ENCODE peak calls at places on chromosomes 12 and 14, in ten cellular contexts. K is cardiac fibroblast, S is GM20000, A is mesothelial cell of epicardium, P is AG10803, R is Panc1, M is cardiac muscle cell, H is astrocyte of the cerebellum, Q is GM06990, D is nephron progenitor cell. N is an unnamed sample.

GRCh38 chr14:22883191-22883976 is at the start of gene REM2:
- DNase-seq in K (no peak), S (peak; percentile 21), A (no peak), P (no peak), R (no peak), M (no peak), H (no peak), Q (no peak), D (peak; percentile 20), N (no peak)

GRCh38 chr12:116670859-116671258 is 67.0 kb downstream of the SPRING1 start:
- DNase-seq in K (no peak), S (no peak), A (no peak), P (no peak), R (no peak), M (no peak), H (no peak), Q (no peak), D (no peak), N (no peak)

GRCh38 chr14:88352299-88353097 is 29.4 kb upstream of the KCNK10 start:
- DNase-seq in K (peak; percentile 77), S (no peak), A (no peak), P (no peak), R (no peak), M (peak; percentile 60), H (no peak), Q (no peak), D (no peak), N (no peak)

GRCh38 chr14:104939666-104940410 is 15.2 kb downstream of the PLD4 start:
- DNase-seq in K (no peak), S (no peak), A (no peak), P (no peak), R (no peak), M (no peak), H (no peak), Q (no peak), D (no peak), N (no peak)

GRCh38 chr12:54258286-54258685 is 21.6 kb downstream of the CBX5 start:
- DNase-seq in K (peak; percentile 43), S (no peak), A (no peak), P (peak; percentile 45), R (no peak), M (peak; percentile 54), H (peak; percentile 27), Q (no peak), D (no peak), N (no peak)

GRCh38 chr12:109567967-109568366 is 5.3 kb downstream of the MMAB start:
- DNase-seq in K (no peak), S (no peak), A (no peak), P (no peak), R (no peak), M (no peak), H (no peak), Q (no peak), D (no peak), N (no peak)

GRCh38 chr12:104662203-104662602 is 205.5 kb downstream of the CHST11 start:
- DNase-seq in K (no peak), S (no peak), A (no peak), P (no peak), R (no peak), M (peak; percentile 84), H (no peak), Q (no peak), D (no peak), N (no peak)

GRCh38 chr14:34883954-34884353 is 8.8 kb upstream of the BAZ1A start:
- DNase-seq in K (no peak), S (no peak), A (no peak), P (no peak), R (no peak), M (no peak), H (no peak), Q (no peak), D (no peak), N (peak; percentile 44)

GRCh38 chr12:124501080-124501642 is 66.3 kb downstream of the NCOR2 start:
- DNase-seq in K (no peak), S (no peak), A (no peak), P (no peak), R (no peak), M (no peak), H (no peak), Q (no peak), D (no peak), N (no peak)

GRCh38 chr14:102086346-102086971 is 385 bp downstream of the HSP90AA1 start:
- DNase-seq in K (peak; percentile 64), S (peak; percentile 77), A (peak; percentile 37), P (peak; percentile 68), R (no peak), M (peak; percentile 65), H (no peak), Q (peak; percentile 68), D (no peak), N (peak; percentile 71)

GRCh38 chr12:53696655-53697321 is 20.9 kb upstream of the ATP5MC2 start:
- DNase-seq in K (no peak), S (no peak), A (no peak), P (no peak), R (no peak), M (no peak), H (no peak), Q (no peak), D (no peak), N (no peak)

GRCh38 chr14:30177776-30178175 is 250.1 kb upstream of the PRKD1 start:
- DNase-seq in K (no peak), S (no peak), A (no peak), P (peak; percentile 63), R (no peak), M (no peak), H (no peak), Q (no peak), D (no peak), N (no peak)

GRCh38 chr12:76020731-76021672 is 10.6 kb downstream of the PHLDA1 start:
- DNase-seq in K (peak; percentile 99), S (peak; percentile 16), A (no peak), P (peak; percentile 97), R (no peak), M (peak; percentile 96), H (peak; percentile 98), Q (peak; percentile 26), D (no peak), N (no peak)

GRCh38 chr12:76199808-76200207 is 115.3 kb upstream of the NAP1L1 start:
- DNase-seq in K (peak; percentile 74), S (no peak), A (no peak), P (peak; percentile 48), R (no peak), M (peak; percentile 75), H (peak; percentile 63), Q (no peak), D (no peak), N (no peak)

GRCh38 chr12:108454539-108455139 is 60.4 kb upstream of the FICD start:
- DNase-seq in K (no peak), S (no peak), A (no peak), P (no peak), R (no peak), M (no peak), H (no peak), Q (no peak), D (no peak), N (no peak)

GRCh38 chr12:108457734-108458361 is 57.2 kb upstream of the FICD start:
- DNase-seq in K (no peak), S (no peak), A (no peak), P (no peak), R (no peak), M (no peak), H (no peak), Q (no peak), D (no peak), N (no peak)

GRCh38 chr12:108459106-108459505 is 56.0 kb upstream of the FICD start:
- DNase-seq in K (no peak), S (no peak), A (no peak), P (no peak), R (no peak), M (no peak), H (no peak), Q (no peak), D (no peak), N (no peak)

GRCh38 chr12:108455706-108456105 is 59.4 kb upstream of the FICD start:
- DNase-seq in K (no peak), S (no peak), A (no peak), P (no peak), R (no peak), M (no peak), H (no peak), Q (peak; percentile 40), D (no peak), N (no peak)

GRCh38 chr12:108457006-108457733 is 57.9 kb upstream of the FICD start:
- DNase-seq in K (peak; percentile 60), S (peak; percentile 72), A (no peak), P (peak; percentile 66), R (peak; percentile 7), M (peak; percentile 75), H (peak; percentile 11), Q (peak; percentile 18), D (peak; percentile 34), N (no peak)
- TF ChIP-seq CTCF in K (peak; percentile 52), S (peak; percentile 55), A (peak; percentile 49), P (peak; percentile 84), R (peak; percentile 82), M (peak; percentile 72), H (peak; percentile 65), Q (peak; percentile 77), D (peak; percentile 73), N (peak; percentile 29)

GRCh38 chr14:51369814-51370213 is 129.8 kb downstream of the TMX1 start:
- DNase-seq in K (peak; percentile 27), S (peak; percentile 53), A (no peak), P (no peak), R (no peak), M (no peak), H (no peak), Q (no peak), D (no peak), N (no peak)
- TF ChIP-seq CTCF in K (peak; percentile 12), S (peak; percentile 70), A (no peak), P (peak; percentile 6), R (peak; percentile 56), M (peak; percentile 17), H (no peak), Q (peak; percentile 62), D (peak; percentile 17), N (no peak)

DNA sequence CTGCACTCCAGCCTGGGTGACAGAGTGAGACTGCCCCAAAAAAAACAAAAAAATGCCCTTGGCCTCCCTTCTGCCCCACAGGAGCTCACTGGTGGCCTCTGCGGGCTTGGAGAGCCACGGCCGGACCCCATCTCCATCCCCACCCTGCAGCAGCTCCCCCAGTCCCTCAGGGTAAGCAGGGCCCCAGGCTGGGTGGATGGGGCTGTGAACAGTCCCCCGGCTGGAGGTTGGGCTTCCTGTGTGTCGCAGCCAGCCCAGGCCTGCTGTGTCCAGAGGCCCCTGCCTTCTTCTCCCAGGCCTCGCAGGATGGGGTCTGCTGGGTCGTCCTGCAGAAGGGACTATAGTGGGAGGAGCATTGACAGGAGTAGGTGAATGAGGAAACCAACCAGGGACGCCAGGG is 15.4 kb upstream of the PUS1 start:
- DNase-seq in K (no peak), S (no peak), A (no peak), P (no peak), R (no peak), M (no peak), H (no peak), Q (peak; percentile 3), D (no peak), N (no peak)
- TF ChIP-seq CTCF in K (no peak), S (no peak), A (no peak), P (no peak), R (no peak), M (no peak), H (no peak), Q (no peak), D (no peak), N (no peak)

DNA sequence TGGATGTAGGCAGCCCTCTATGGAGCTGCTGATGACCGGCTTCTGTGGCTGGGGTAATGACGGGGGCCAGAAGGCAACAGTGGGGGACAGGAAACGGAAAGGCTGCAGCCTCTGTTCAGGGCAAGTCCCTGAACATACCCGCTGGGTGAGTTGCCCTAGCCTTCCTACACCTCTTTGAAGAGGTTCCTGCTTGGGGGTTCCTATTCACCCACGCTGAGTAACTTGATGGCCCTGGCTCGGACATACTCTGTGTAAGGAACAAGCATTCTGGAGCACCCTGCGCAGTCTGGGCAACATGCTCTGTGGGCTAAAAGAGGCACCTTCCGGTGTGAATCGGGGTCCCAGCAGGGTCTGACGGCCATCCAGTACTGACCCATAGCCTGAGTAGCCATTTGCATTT is 17.7 kb upstream of the GSC start:
- DNase-seq in K (no peak), S (no peak), A (no peak), P (no peak), R (no peak), M (no peak), H (no peak), Q (no peak), D (no peak), N (no peak)
- TF ChIP-seq CTCF in K (no peak), S (no peak), A (no peak), P (no peak), R (no peak), M (no peak), H (no peak), Q (no peak), D (no peak), N (no peak)